ENCODE peak calls at places on chromosome 10, in seven cellular contexts. D is skeletal muscle cell, N is activated T-helper 1 cell treated with Interleukin-2 at 50 U/mL for 16 hours, J is endothelial cell, M is T-helper 1 cell, X is MG63, K is psoas muscle. T is an unnamed sample.

GRCh38 chr10:851891-852290 is 79.6 kb downstream of the LARP4B start:
- DNase-seq in M (no peak), N (no peak), K (no peak), J (no peak), D (no peak), X (no peak), T (no peak)

GRCh38 chr10:114897593-114897992 is 40.4 kb upstream of the TRUB1 start:
- DNase-seq in D (no peak), M (no peak), K (no peak), J (no peak), N (no peak), X (no peak), T (no peak)

GRCh38 chr10:61197022-61197421 is 253.0 kb upstream of the RHOBTB1 start:
- DNase-seq in D (peak; percentile 19), J (no peak), X (no peak), N (no peak), M (no peak), K (no peak), T (no peak)

GRCh38 chr10:1120761-1121160 is 64.6 kb downstream of the WDR37 start:
- DNase-seq in N (no peak), M (no peak), J (no peak), K (no peak), D (no peak), X (no peak), T (no peak)

GRCh38 chr10:75723319-75723965 is 292.0 kb downstream of the LRMDA start:
- DNase-seq in X (no peak), K (no peak), M (no peak), N (no peak), J (no peak), D (no peak), T (no peak)

GRCh38 chr10:127021771-127022170 is 116.5 kb downstream of the DOCK1 start:
- DNase-seq in M (no peak), X (no peak), J (no peak), D (no peak), K (no peak), N (no peak), T (no peak)

GRCh38 chr10:125778556-125778955 is 2.9 kb upstream of the MMP21 start:
- DNase-seq in K (no peak), J (no peak), X (no peak), N (no peak), M (no peak), D (no peak), T (no peak)

GRCh38 chr10:26215923-26216576 is 524 bp upstream of the GAD2 start:
- DNase-seq in X (peak; percentile 41), J (peak; percentile 79), K (no peak), N (no peak), M (no peak), D (no peak), T (no peak)

GRCh38 chr10:114996542-114996941 is 58.5 kb downstream of the TRUB1 start:
- DNase-seq in D (no peak), N (no peak), K (no peak), X (no peak), J (no peak), M (no peak), T (no peak)

GRCh38 chr10:88457680-88458079 is 125.4 kb downstream of the RNLS start:
- DNase-seq in M (no peak), J (no peak), D (no peak), X (no peak), K (peak; percentile 62), N (no peak), T (no peak)

GRCh38 chr10:50510517-50511473 is 113.0 kb downstream of the SGMS1 start:
- DNase-seq in K (no peak), N (no peak), M (no peak), X (no peak), D (no peak), J (no peak), T (no peak)

GRCh38 chr10:123582084-123582989 is 83.8 kb upstream of the GPR26 start:
- DNase-seq in X (peak; percentile 64), K (peak; percentile 86), D (peak; percentile 8), M (no peak), J (peak; percentile 93), N (peak; percentile 6), T (no peak)

GRCh38 chr10:131775444-131775832 is 125.4 kb upstream of the PPP2R2D start:
- DNase-seq in D (no peak), N (no peak), K (no peak), J (no peak), X (no peak), M (no peak), T (no peak)

GRCh38 chr10:8034666-8035640 is 19.5 kb upstream of the GATA3 start:
- DNase-seq in X (no peak), D (no peak), K (peak; percentile 45), J (no peak), N (no peak), M (no peak), T (no peak)

GRCh38 chr10:122490786-122491680 is 29.7 kb downstream of the HTRA1 start:
- DNase-seq in J (no peak), M (no peak), D (no peak), K (no peak), N (peak; percentile 17), X (no peak), T (peak; percentile 12)

GRCh38 chr10:48716393-48716792 is 31.7 kb downstream of the WDFY4 start:
- DNase-seq in D (no peak), J (no peak), N (no peak), K (no peak), M (no peak), X (no peak), T (no peak)

GRCh38 chr10:11415095-11415494 is 196.4 kb downstream of the USP6NL start:
- DNase-seq in N (no peak), M (no peak), K (no peak), X (no peak), J (no peak), D (no peak), T (no peak)

GRCh38 chr10:14500172-14500765 is 169.5 kb upstream of the FRMD4A start:
- DNase-seq in D (no peak), J (no peak), K (no peak), X (no peak), M (no peak), N (no peak), T (no peak)

GRCh38 chr10:43292745-43293676 is 26.1 kb upstream of the RASGEF1A start:
- DNase-seq in J (peak; percentile 55), M (no peak), N (no peak), D (no peak), K (peak; percentile 63), X (peak; percentile 23), T (no peak)

GRCh38 chr10:59240581-59241183 is 64.2 kb downstream of the PHYHIPL start:
- DNase-seq in D (no peak), X (no peak), M (no peak), J (peak; percentile 38), N (no peak), K (no peak), T (no peak)

GRCh38 chr10:24851595-24851994 is 100.8 kb downstream of the PRTFDC1 start:
- DNase-seq in K (no peak), X (no peak), N (no peak), M (no peak), J (no peak), D (no peak), T (no peak)

GRCh38 chr10:97321807-97322195 is 2.7 kb downstream of the FRAT1 start:
- DNase-seq in X (no peak), K (no peak), N (no peak), J (no peak), D (no peak), M (no peak), T (no peak)

GRCh38 chr10:35453855-35454532 is 117.7 kb downstream of the CCNY start:
- DNase-seq in D (no peak), J (no peak), M (no peak), X (peak; percentile 27), K (no peak), N (no peak), T (no peak)